ENCODE peak calls at places on chromosomes 7 and 10, in nine cellular contexts. Y is endodermal cell; P is lower lobe of right lung; T is Panc1; I is CD8-positive, alpha-beta memory T cell; X is SJSA1; R is cardiac muscle cell; Z is GM12878; G is hepatocyte. M is an unnamed sample.

GRCh38 chr7:130912086-130912909 is 178.3 kb upstream of the KLF14 start:
- DNase-seq in G (no peak), Z (no peak), R (no peak), X (peak; percentile 75), Y (no peak), P (no peak), I (no peak), T (peak; percentile 88), M (no peak)

GRCh38 chr10:46106410-46107255 is 60.6 kb upstream of the MSMB start:
- DNase-seq in Z (no peak), P (peak; percentile 78), G (peak; percentile 71), R (peak; percentile 82), I (peak; percentile 25), Y (peak; percentile 92), X (peak; percentile 73), T (no peak), M (peak; percentile 31)

GRCh38 chr10:77965294-77965693 is 38.7 kb upstream of the DLG5 start:
- DNase-seq in T (no peak), P (no peak), G (no peak), Z (no peak), X (peak; percentile 69), Y (no peak), I (no peak), R (no peak), M (no peak)

GRCh38 chr10:1043532-1043995 is 5.4 kb downstream of the IDI1 start:
- DNase-seq in G (no peak), P (peak; percentile 57), R (no peak), Z (peak; percentile 72), I (no peak), Y (no peak), T (no peak), X (no peak), M (no peak)

GRCh38 chr7:83547526-83547925 is 101.4 kb downstream of the SEMA3E start:
- DNase-seq in X (no peak), T (no peak), Z (peak; percentile 38), I (no peak), P (no peak), Y (no peak), G (peak; percentile 52), R (peak; percentile 30), M (no peak)

GRCh38 chr7:78985509-78985908 is 468.0 kb downstream of the MAGI2 start:
- DNase-seq in R (no peak), X (no peak), I (no peak), P (no peak), G (no peak), T (no peak), Y (no peak), Z (no peak), M (no peak)

GRCh38 chr10:30186371-30186875 is 127.0 kb upstream of the JCAD start:
- DNase-seq in Z (no peak), T (no peak), I (no peak), R (no peak), X (no peak), Y (no peak), P (no peak), G (peak; percentile 65), M (no peak)

GRCh38 chr10:93873427-93874115 is 20.2 kb upstream of the SLC35G1 start:
- DNase-seq in T (no peak), R (no peak), Z (no peak), I (no peak), G (peak; percentile 32), X (no peak), Y (no peak), P (no peak), M (no peak)

GRCh38 chr7:150731916-150732315 is 5.3 kb upstream of the GIMAP5 start:
- DNase-seq in X (no peak), I (no peak), T (no peak), R (no peak), G (no peak), P (no peak), Z (no peak), Y (no peak), M (no peak)

GRCh38 chr7:66557214-66558200 is 71.2 kb upstream of the KCTD7 start:
- DNase-seq in X (peak; percentile 69), P (peak; percentile 82), I (peak; percentile 71), T (peak; percentile 27), R (peak; percentile 67), Y (peak; percentile 97), Z (no peak), G (peak; percentile 78), M (peak; percentile 25)

GRCh38 chr10:96513686-96514551 is at the start of gene TLL2:
- DNase-seq in Z (no peak), X (peak; percentile 88), P (peak; percentile 82), Y (peak; percentile 98), T (peak; percentile 28), G (peak; percentile 91), I (peak; percentile 29), R (peak; percentile 94), M (peak; percentile 92)

GRCh38 chr10:15482168-15482567 is 111.1 kb upstream of the FAM171A1 start:
- DNase-seq in P (no peak), Z (no peak), X (no peak), Y (no peak), I (no peak), G (no peak), T (no peak), R (no peak), M (no peak)

GRCh38 chr7:37287093-37287492 is 161.6 kb downstream of the ELMO1 start:
- DNase-seq in I (no peak), P (no peak), X (no peak), R (no peak), G (peak; percentile 64), T (no peak), Y (no peak), Z (no peak), M (no peak)

GRCh38 chr7:130430841-130431713 is 9.7 kb downstream of the CEP41 start:
- DNase-seq in G (peak; percentile 32), I (no peak), P (no peak), R (no peak), Z (no peak), Y (no peak), T (no peak), X (no peak), M (no peak)

GRCh38 chr10:117170244-117170643 is 27.0 kb upstream of the KCNK18 start:
- DNase-seq in G (no peak), T (no peak), P (no peak), I (no peak), Y (peak; percentile 56), R (no peak), X (no peak), Z (no peak), M (no peak)

GRCh38 chr7:25777969-25778767 is 373.8 kb upstream of the NFE2L3 start:
- DNase-seq in X (no peak), R (no peak), Z (no peak), I (no peak), G (no peak), Y (no peak), T (no peak), P (no peak), M (no peak)

GRCh38 chr7:151058766-151059361 is 525 bp upstream of the SLC4A2 start:
- DNase-seq in Z (no peak), I (peak; percentile 10), T (no peak), P (no peak), X (no peak), R (no peak), G (peak; percentile 34), Y (no peak), M (no peak)

GRCh38 chr7:133077394-133077793 is 4.5 kb downstream of the CHCHD3 start:
- DNase-seq in G (no peak), T (no peak), Z (no peak), I (no peak), R (no peak), Y (no peak), P (no peak), X (no peak), M (no peak)
- H3K27ac ChIP-seq in G (no peak overlapping the region), T (no peak overlapping the region), Z (no peak overlapping the region), I (no peak overlapping the region), R (no peak overlapping the region), Y (no peak overlapping the region), P (no peak overlapping the region), X (no peak overlapping the region), M (no peak overlapping the region)

GRCh38 chr10:110408943-110409342 is 88.8 kb upstream of the DUSP5 start:
- DNase-seq in Z (no peak), R (no peak), G (no peak), X (no peak), I (no peak), Y (no peak), P (peak; percentile 40), T (no peak), M (no peak)

GRCh38 chr10:110411047-110411410 is 86.7 kb upstream of the DUSP5 start:
- DNase-seq in P (no peak), T (no peak), I (no peak), Y (no peak), G (no peak), X (peak; percentile 74), Z (no peak), R (peak; percentile 83), M (no peak)

GRCh38 chr10:110409488-110409887 is 88.2 kb upstream of the DUSP5 start:
- DNase-seq in T (no peak), I (no peak), X (no peak), R (no peak), Z (no peak), P (no peak), G (no peak), Y (no peak), M (no peak)

GRCh38 chr10:110410329-110411046 is 87.2 kb upstream of the DUSP5 start:
- DNase-seq in P (peak; percentile 69), I (no peak), G (peak; percentile 82), T (no peak), Z (no peak), R (no peak), Y (no peak), X (peak; percentile 94), M (no peak)

GRCh38 chr10:110409926-110410325 is 87.8 kb upstream of the DUSP5 start:
- DNase-seq in P (no peak), Z (no peak), I (no peak), G (no peak), Y (no peak), R (no peak), T (no peak), X (no peak), M (no peak)
- H3K4me1 ChIP-seq in P (peaks cover 21% of the 10 kb centered on the region), Z (peaks cover 63% of the 10 kb centered on the region), I (peaks cover 16% of the 10 kb centered on the region), G (peaks cover 41% of the 10 kb centered on the region), Y (peaks cover 22% of the 10 kb centered on the region), R (peaks cover 64% of the 10 kb centered on the region), T (peaks cover 5% of the 10 kb centered on the region), X (peaks cover 68% of the 10 kb centered on the region), M (peaks cover 4% of the 10 kb centered on the region)

DNA sequence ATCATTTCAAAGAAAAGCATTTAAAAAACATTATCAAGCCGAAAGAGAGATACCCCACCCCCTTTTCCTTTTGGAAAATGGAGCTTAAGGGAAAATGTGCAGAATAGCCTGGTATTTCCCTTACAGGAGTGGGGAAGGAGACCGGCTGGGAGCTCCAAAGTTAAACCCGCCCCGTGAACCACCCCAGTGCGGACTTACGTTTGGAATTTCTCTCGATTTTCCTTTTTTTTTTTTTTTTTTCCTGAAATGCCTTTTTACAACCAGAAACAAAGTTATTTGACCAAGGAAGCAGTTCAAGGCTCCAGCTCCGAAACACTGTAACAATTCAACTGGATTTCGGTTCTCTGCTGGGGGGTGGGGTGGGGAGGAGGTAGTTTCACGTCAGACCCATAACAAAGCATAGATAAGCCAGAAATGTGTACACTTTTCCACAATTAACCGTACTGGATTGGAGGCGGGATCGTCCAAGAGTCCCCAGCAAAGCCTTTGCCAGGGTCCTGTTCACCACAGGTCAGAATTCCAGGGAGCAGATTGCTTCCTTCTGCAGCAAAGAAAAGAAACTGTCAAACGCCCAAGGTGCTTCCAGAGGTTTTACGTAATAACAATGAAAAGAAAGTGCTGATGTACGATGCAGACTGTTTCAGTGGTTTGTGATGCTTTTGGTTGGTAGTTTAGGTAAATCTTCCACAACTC is 6.7 kb downstream of the SKIDA1 start:
- DNase-seq in Z (no peak), P (peak; percentile 38), Y (peak; percentile 59), R (peak; percentile 74), X (no peak), T (no peak), I (no peak), G (peak; percentile 52), M (no peak)
- H3K27ac ChIP-seq in Z (no peak overlapping the region), P (peak overlapping the region; percentile 76), Y (peak overlapping the region; percentile 88), R (peak overlapping the region; percentile 96), X (no peak overlapping the region), T (peak overlapping the region; percentile 96), I (no peak overlapping the region), G (peak overlapping the region; percentile 97), M (no peak overlapping the region)

GRCh38 chr10:8042864-8043568 is 11.5 kb upstream of the GATA3 start:
- DNase-seq in Z (no peak), X (no peak), Y (peak; percentile 73), P (no peak), R (no peak), G (no peak), T (no peak), I (no peak), M (no peak)
- H3K4me1 ChIP-seq in Z (no peaks in the 10 kb centered on the region), X (no peaks in the 10 kb centered on the region), Y (peaks cover 20% of the 10 kb centered on the region), P (peaks cover 20% of the 10 kb centered on the region), R (no peaks in the 10 kb centered on the region), G (peaks cover 5% of the 10 kb centered on the region), T (no peaks in the 10 kb centered on the region), I (peaks cover 54% of the 10 kb centered on the region), M (peaks cover 18% of the 10 kb centered on the region)

M was measured in iPS DF 6.9.